ENCODE peak calls at places on chromosomes 16 and 17, in nine cellular contexts. P is GM12865, O is A673, I is left ventricle myocardium inferior, S is neural crest cell, G is sigmoid colon, J is HFFc6, F is heart right ventricle, Z is activated B cell treated with CpG ODN at 0.5 μM for 24 hours. R is an unnamed sample.

GRCh38 chr17:10380631-10381408 is 8.0 kb upstream of the MYH13 start:
- DNase-seq in I (no peak), J (no peak), S (no peak), F (no peak), P (no peak), Z (no peak), G (no peak), O (peak), R (no peak)

GRCh38 chr16:26731729-26732128 is 335.0 kb upstream of the C16orf82 start:
- DNase-seq in I (no peak), O (no peak), Z (no peak), S (no peak), F (no peak), P (no peak), G (no peak), J (no peak), R (no peak)

GRCh38 chr17:32136856-32137255 is 5.4 kb upstream of the RHOT1 start:
- DNase-seq in J (no peak), O (no peak), Z (no peak), P (peak), G (no peak), S (no peak), I (no peak), F (no peak), R (no peak)

GRCh38 chr17:28760987-28761562 is 17.3 kb downstream of the TRAF4 start:
- DNase-seq in Z (no peak), O (peak), G (peak), F (peak), I (peak), S (no peak), J (peak), P (peak), R (no peak)

GRCh38 chr17:73071387-73071999 is 21.0 kb downstream of the SLC39A11 start:
- DNase-seq in S (no peak), P (no peak), G (no peak), Z (no peak), I (no peak), O (no peak), F (no peak), J (no peak), R (no peak)

GRCh38 chr16:12536412-12536746 is 267.3 kb downstream of the CPPED1 start:
- DNase-seq in P (no peak), F (no peak), Z (no peak), I (no peak), O (no peak), J (no peak), G (no peak), S (no peak), R (no peak)

GRCh38 chr17:78886954-78887353 is 16.0 kb downstream of the CEP295NL start:
- DNase-seq in J (no peak), F (no peak), I (no peak), O (no peak), G (no peak), Z (no peak), S (no peak), P (no peak), R (no peak)

GRCh38 chr17:29847527-29847931 is 82.5 kb downstream of the SSH2 start:
- DNase-seq in F (no peak), O (no peak), G (no peak), S (no peak), P (no peak), J (no peak), I (no peak), Z (no peak), R (no peak)

GRCh38 chr16:85715169-85716015 is 26.6 kb upstream of the GINS2 start:
- DNase-seq in I (no peak), S (no peak), J (no peak), O (no peak), G (no peak), Z (no peak), F (no peak), P (no peak), R (no peak)

GRCh38 chr17:44581868-44582267 is 24.6 kb downstream of the FZD2 start:
- DNase-seq in G (no peak), I (no peak), J (no peak), S (no peak), P (peak), O (peak), F (no peak), Z (no peak), R (no peak)
- TF ChIP-seq CTCF in G (no peak), I (no peak), J (peak), S (peak), P (peak), O (peak), F (no peak), Z (no peak), R (no peak)

DNA sequence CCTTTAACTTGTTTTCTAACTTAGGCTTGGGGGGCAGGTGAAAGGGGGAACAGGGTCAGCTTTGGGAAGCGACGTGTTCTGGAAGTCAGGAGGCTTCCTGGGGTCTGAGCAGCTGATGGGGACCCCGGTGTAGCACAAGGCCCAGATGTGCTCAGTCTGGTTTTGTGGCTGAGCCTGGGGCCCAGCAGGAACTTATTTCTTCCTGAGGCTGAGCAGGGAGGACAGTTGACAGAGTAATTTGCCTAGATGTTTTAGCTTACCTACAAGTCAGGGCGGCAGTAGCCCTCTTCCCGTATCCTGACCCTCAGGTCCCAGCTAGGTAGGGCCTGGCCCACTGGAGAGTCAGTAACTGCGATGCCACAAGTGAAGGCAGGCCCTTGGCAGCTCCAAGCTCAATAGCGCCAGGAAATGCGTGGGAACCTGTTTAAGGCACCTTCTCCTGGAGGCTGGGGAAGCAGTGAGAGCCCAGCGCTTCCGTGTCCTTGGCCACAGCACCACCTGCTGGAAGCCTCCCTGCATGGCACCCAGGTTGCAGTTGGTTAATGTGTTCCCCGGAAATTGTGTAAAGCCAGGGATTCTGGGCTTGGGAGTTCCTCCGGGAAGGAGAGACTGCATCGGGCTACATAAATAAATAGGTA is 5.2 kb downstream of the CCR7 start:
- DNase-seq in P (peak), J (peak), Z (peak), O (peak), S (peak), G (peak), F (peak), I (peak), R (peak)
- TF ChIP-seq CTCF in P (peak), J (peak), Z (peak), O (peak), S (peak), G (peak), F (peak), I (peak), R (peak)

GRCh38 chr17:33521784-33522183 is 228.7 kb upstream of the ASIC2 start:
- DNase-seq in I (no peak), F (no peak), J (no peak), P (peak), S (no peak), G (no peak), O (peak), Z (no peak), R (no peak)
- TF ChIP-seq CTCF in I (peak), F (peak), J (no peak), P (peak), S (peak), G (no peak), O (peak), Z (no peak), R (peak)

GRCh38 chr17:82823004-82823403 is 16.8 kb downstream of the ZNF750 start:
- DNase-seq in I (no peak), G (no peak), Z (no peak), J (no peak), O (no peak), S (no peak), P (peak), F (no peak), R (no peak)
- TF ChIP-seq CTCF in I (peak), G (peak), Z (no peak), J (peak), O (no peak), S (peak), P (peak), F (no peak), R (peak)